ENCODE peak calls at places on chromosome 18, in four cellular contexts. J, E, B and T are unnamed samples.

GRCh38 chr18:54852780-54853675 is 24.8 kb downstream of the RAB27B start:
- DNase-seq in J (no peak), E (no peak), B (no peak), T (no peak)

GRCh38 chr18:8218263-8218662 is 391.0 kb upstream of the RAB12 start:
- DNase-seq in J (no peak), E (no peak), B (no peak), T (no peak)

GRCh38 chr18:74479486-74480148 is 16.5 kb upstream of the CNDP2 start:
- DNase-seq in J (no peak), E (no peak), B (no peak), T (no peak)

GRCh38 chr18:1663879-1664705 is 759.4 kb downstream of the ADCYAP1 start:
- DNase-seq in J (no peak), E (peak), B (peak), T (peak)

GRCh38 chr18:46677609-46678470 is 20.8 kb upstream of the LOXHD1 start:
- DNase-seq in J (no peak), E (peak), B (no peak), T (no peak)

GRCh38 chr18:13269599-13270011 is 51.0 kb downstream of the LDLRAD4 start:
- DNase-seq in J (no peak), E (no peak), B (no peak), T (no peak)

GRCh38 chr18:8841781-8842485 is 136.6 kb downstream of the MTCL1 start:
- DNase-seq in J (peak), E (no peak), B (no peak), T (no peak)

GRCh38 chr18:48862678-48863270 is 88.0 kb downstream of the SMAD7 start:
- DNase-seq in J (no peak), E (no peak), B (no peak), T (no peak)

GRCh38 chr18:62651276-62652031 is 63.9 kb upstream of the PHLPP1 start:
- DNase-seq in J (no peak), E (no peak), B (no peak), T (no peak)

GRCh38 chr18:56197460-56197859 is 440.9 kb downstream of the TXNL1 start:
- DNase-seq in J (no peak), E (no peak), B (no peak), T (no peak)

GRCh38 chr18:8741524-8741923 is 36.2 kb downstream of the MTCL1 start:
- DNase-seq in J (no peak), E (no peak), B (no peak), T (no peak)

GRCh38 chr18:12432881-12433280 is 25.2 kb downstream of the PRELID3A start:
- DNase-seq in J (no peak), E (no peak), B (no peak), T (no peak)

GRCh38 chr18:45340884-45341283 is 274.4 kb upstream of the SLC14A2 start:
- DNase-seq in J (no peak), E (no peak), B (no peak), T (no peak)

GRCh38 chr18:9914334-9914583 is 443 bp downstream of the VAPA start:
- DNase-seq in J (no peak), E (no peak), B (no peak), T (peak)

GRCh38 chr18:37282386-37283037 is 283.1 kb downstream of the CELF4 start:
- DNase-seq in J (no peak), E (peak), B (peak), T (peak)

GRCh38 chr18:47755102-47755456 is 175.4 kb downstream of the SMAD2 start:
- DNase-seq in J (no peak), E (no peak), B (no peak), T (no peak)
- TF ChIP-seq MAZ in J (no peak), E (no peak), B (no peak), T (no peak)

GRCh38 chr18:32091724-32092421 is at the start of gene RNF138:
- DNase-seq in J (peak), E (peak), B (peak), T (peak)
- TF ChIP-seq MAZ in J (peak), E (no peak), B (no peak), T (peak)

DNA sequence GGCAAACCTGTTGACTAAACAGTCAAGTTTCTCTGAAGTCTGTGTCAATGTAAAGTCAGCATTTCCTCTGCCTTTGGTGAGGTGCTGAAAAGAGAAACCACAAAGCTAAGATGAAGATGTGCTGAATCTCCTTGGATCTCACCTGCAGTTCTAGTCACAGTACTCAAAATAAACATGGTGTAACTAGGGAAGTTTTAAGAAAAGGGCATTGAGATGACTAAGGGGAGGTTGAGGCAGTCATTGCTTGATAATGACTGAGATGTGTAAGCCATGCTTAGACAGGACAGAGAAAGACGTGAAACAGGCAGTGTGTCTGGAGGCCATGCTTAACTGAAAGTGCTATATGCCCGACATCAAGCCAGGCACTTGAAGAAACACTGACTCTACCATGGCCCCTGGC is 1010.0 kb upstream of the CELF4 start:
- DNase-seq in J (no peak), E (no peak), B (no peak), T (no peak)
- TF ChIP-seq MAZ in J (no peak), E (no peak), B (no peak), T (no peak)

DNA sequence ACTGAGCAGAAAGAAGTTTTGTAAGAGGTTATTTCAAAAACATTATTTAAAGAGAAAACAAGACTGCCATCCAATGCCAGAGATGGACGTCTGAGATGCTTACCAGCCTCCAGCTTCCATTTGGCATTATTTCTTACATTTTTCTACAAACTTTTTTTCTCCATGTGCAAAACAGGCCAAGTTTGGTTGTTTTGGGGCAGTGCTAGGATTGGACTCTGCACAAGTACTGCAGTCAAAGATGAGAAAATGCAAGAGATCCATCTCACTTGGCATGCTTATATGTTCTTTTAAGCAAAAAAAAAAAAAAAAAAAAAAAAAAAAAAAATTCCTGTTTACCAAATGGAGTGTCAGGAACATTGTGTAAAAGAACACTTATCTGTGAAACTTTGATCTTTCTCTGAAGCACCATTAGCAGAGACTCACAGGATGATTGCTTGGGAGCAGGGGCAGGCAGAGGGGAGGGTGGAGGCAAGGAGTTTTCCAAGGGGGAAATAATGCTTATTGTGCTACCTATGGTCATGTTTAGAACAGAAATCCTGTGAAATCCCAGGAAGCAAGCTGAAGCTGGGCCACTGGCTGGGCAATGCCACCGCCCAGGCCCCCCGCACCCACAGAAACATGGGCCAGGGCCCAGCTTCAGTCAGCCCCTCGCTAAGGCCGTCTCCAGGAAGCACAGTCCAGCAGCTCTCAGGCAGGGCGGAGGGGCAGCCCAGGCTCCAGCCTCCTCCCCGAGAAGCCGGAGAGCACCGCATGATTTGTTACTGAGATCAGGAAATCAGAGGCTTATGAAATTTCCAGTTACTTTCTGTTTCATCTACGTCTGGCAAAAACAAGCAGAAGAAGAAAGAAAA is 229.4 kb downstream of the ZNF516 start:
- DNase-seq in J (peak), E (no peak), B (no peak), T (no peak)
- TF ChIP-seq MAZ in J (peak), E (no peak), B (no peak), T (no peak)

GRCh38 chr18:3624818-3625716 is 175.1 kb downstream of the TGIF1 start:
- DNase-seq in J (peak), E (peak), B (no peak), T (peak)

GRCh38 chr18:3626927-3627240 is 176.9 kb downstream of the TGIF1 start:
- DNase-seq in J (no peak), E (no peak), B (no peak), T (no peak)

GRCh38 chr18:3625717-3626091 is 175.7 kb downstream of the TGIF1 start:
- DNase-seq in J (peak), E (no peak), B (no peak), T (no peak)

GRCh38 chr18:3624546-3624817 is 174.5 kb downstream of the TGIF1 start:
- DNase-seq in J (no peak), E (no peak), B (no peak), T (no peak)

GRCh38 chr18:3623769-3624545 is 174.0 kb downstream of the TGIF1 start:
- DNase-seq in J (peak), E (peak), B (peak), T (peak)
- TF ChIP-seq MAZ in J (peak), E (no peak), B (peak), T (peak)

DNA sequence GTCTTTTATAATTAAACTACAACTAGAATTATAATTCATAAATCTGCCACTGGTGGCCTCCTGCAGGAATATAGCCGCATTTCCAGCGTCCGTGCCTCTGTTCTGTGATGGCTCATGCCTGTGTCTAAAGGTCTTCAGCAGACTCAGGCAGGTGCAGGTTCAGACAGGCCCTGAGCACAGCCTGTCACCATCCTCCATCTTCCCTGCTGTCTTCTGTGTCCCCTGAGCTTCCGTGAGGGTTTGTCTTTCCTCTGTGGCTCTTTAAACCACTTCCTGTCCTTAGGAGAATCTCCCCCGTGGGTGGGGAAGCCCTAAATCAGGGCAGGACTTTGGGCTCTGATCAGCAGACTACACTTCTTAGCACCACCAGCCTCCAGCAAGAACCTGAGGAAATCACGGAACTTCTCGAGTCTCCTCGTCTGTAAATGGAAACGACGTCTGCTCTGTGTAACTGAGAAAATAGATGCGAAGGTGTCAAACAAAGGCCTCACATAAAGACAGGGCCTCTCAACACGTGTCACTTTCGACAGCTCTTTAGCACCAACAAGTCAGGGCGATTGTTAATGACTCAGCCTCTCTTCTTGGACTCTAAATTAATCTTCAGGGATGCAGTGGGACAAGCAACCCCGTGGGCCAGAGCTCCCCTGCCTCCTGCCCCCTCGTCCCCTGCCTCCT is 24.1 kb upstream of the NFATC1 start:
- DNase-seq in J (no peak), E (no peak), B (no peak), T (no peak)
- TF ChIP-seq MAZ in J (no peak), E (no peak), B (no peak), T (no peak)

DNA sequence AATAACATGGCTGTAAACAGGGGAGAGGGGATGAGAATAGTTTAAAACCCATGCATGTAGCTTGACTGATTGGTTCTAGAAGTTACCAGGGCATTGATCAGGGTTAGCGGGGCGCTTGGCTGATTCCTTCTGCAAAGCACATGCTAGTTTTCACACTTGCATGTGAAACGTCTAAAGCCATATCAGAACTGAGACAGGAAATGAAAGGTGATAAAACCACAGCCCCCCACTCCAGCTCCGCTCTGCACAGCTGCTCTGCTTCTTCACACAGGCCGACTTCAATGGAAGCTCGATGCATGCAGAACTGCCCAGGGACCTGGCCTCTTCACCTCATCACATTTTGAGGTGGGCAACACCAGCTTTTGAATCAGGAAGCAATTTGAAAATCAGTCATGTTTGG is 31.4 kb downstream of the HRH4 start:
- DNase-seq in J (no peak), E (no peak), B (no peak), T (no peak)
- TF ChIP-seq MAZ in J (no peak), E (no peak), B (no peak), T (no peak)